ENCODE peak calls at places on chromosomes 13 and 19, in four cellular contexts. W, S, I and Q are unnamed samples.
A peak's percentile ranks its signal among the peaks of the same experiment; 100 is the strongest.

GRCh38 chr13:23504188-23504587 is 66.0 kb upstream of the TNFRSF19 start:
- DNase-seq in I (no peak), W (no peak), S (no peak), Q (no peak)

GRCh38 chr13:47545630-47546029 is 455.4 kb downstream of the SUCLA2 start:
- DNase-seq in W (no peak), S (no peak), I (no peak), Q (no peak)

GRCh38 chr13:52070929-52071523 is 46.5 kb downstream of the UTP14C start:
- DNase-seq in W (no peak), S (no peak), I (no peak), Q (no peak)

GRCh38 chr13:45040626-45041025 is 51.3 kb downstream of the GPALPP1 start:
- DNase-seq in S (no peak), W (no peak), I (no peak), Q (no peak)

GRCh38 chr19:13938361-13939027 is at the start of gene PODNL1:
- DNase-seq in W (peak; percentile 52), S (no peak), I (no peak), Q (no peak)

GRCh38 chr19:49150106-49150943 is 4.9 kb downstream of the HRC start:
- DNase-seq in I (peak; percentile 73), S (peak; percentile 95), W (peak; percentile 95), Q (no peak)

GRCh38 chr13:64369121-64369520 is 2861.0 kb downstream of the PCDH9 start:
- DNase-seq in S (no peak), I (no peak), W (no peak), Q (no peak)

GRCh38 chr13:93730780-93731179 is 504.2 kb downstream of the GPC6 start:
- DNase-seq in I (no peak), W (no peak), S (no peak), Q (no peak)

GRCh38 chr19:46621191-46622117 is 3.4 kb downstream of the PTGIR start:
- DNase-seq in I (no peak), W (peak; percentile 62), S (no peak), Q (no peak)

GRCh38 chr13:70107498-70108271 is at the start of gene ATXN8OS:
- DNase-seq in S (peak; percentile 19), I (no peak), W (peak; percentile 71), Q (no peak)

GRCh38 chr13:73898899-73899298 is 235.3 kb downstream of the KLF12 start:
- DNase-seq in I (no peak), W (no peak), S (no peak), Q (no peak)

GRCh38 chr13:82356667-82357066 is 1525.6 kb downstream of the SLITRK1 start:
- DNase-seq in I (no peak), S (peak; percentile 16), W (peak; percentile 28), Q (no peak)

GRCh38 chr13:67619987-67620386 is 389.9 kb upstream of the PCDH9 start:
- DNase-seq in I (no peak), S (no peak), W (no peak), Q (peak; percentile 5)

DNA sequence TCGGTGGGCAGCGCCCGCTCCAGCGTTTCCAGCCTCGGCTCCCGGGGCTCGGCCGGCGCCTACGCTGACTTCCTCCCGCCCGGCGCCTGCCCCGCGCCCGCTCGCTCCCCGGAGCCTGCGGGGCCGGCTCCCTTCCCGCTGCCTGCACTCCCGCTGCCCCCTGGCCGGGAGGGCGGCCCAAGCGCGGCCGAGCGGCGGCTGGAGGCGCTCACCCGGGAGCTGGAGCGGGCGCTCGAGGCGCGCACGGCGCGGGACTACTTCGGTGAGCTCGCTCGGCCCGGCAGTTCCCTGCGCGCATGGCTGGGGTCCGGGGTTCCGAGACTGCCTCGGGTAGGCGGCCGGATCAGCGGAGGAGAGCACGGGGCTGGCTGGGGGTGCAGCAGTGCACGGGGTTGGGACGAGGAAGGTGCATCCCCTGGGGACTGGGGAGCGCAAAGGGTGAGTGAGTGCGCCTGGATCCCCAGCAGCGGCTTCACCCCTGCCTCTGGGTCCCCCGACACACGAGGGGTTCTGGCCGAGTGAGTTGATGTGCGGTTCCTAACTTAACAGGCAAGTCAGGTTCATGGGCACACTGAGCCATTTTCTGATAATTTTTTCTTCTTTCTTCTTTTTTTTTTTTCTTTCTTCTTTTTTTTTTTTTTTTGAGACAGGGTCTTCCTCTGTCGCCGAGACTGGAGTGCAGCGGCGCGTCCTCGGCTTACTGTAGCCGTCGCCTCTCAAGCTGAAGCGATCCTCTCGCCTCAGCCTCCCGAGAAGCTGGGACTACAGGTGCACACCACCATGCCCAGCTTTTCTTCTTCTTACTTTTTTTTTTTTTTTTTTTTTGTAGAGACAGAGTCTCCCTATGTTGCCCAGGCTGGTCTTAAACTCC is 1.1 kb downstream of the WTIP start:
- DNase-seq in I (no peak), S (peak; percentile 64), W (peak; percentile 65), Q (no peak)
- H3K4me3 ChIP-seq in I (peak overlapping the region; percentile 51), S (peak overlapping the region; percentile 67), W (peak overlapping the region; percentile 74), Q (peak overlapping the region; percentile 74)

GRCh38 chr19:31254611-31255010 is 94.6 kb downstream of the TSHZ3 start:
- DNase-seq in W (no peak), I (no peak), S (no peak), Q (no peak)

GRCh38 chr19:31253816-31254551 is 95.3 kb downstream of the TSHZ3 start:
- DNase-seq in S (no peak), I (no peak), W (no peak), Q (no peak)

GRCh38 chr19:31249217-31249616 is 100.0 kb downstream of the TSHZ3 start:
- DNase-seq in W (no peak), I (no peak), S (no peak), Q (no peak)

GRCh38 chr19:31255174-31255862 is 93.9 kb downstream of the TSHZ3 start:
- DNase-seq in W (no peak), S (no peak), I (no peak), Q (no peak)

DNA sequence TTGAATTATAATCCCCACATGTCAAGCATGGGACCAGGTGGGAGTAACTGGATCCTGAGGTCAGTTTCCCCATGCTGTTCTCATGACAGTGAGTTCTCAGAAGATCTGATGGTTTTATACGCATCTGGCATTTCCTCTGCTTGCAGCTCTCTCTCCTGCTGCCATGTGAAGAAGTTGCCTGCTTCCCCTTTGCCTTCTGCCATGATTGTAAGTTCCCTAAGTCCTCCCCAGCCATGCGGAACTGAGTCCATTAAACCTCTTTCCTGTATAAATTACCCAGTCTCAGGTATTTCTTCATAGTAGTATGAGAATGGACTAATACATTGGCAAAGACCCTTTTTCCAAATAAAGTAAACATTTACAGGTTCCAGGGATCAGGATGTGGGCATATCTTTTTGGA is 96.8 kb downstream of the TSHZ3 start:
- DNase-seq in W (no peak), I (no peak), S (no peak), Q (no peak)
- TF ChIP-seq CTCF in W (no peak), I (no peak), S (no peak), Q (no peak)

GRCh38 chr19:33778089-33778791 is 18.4 kb upstream of the KCTD15 start:
- DNase-seq in S (peak; percentile 91), I (peak; percentile 55), W (peak; percentile 84), Q (no peak)
- H3K4me3 ChIP-seq in S (no peak overlapping the region), I (no peak overlapping the region), W (peak overlapping the region; percentile 46), Q (no peak overlapping the region)

GRCh38 chr13:29566864-29567263 is 28.6 kb downstream of the SLC7A1 start:
- DNase-seq in S (peak; percentile 8), W (no peak), I (no peak), Q (no peak)

GRCh38 chr13:29563941-29564340 is 31.5 kb downstream of the SLC7A1 start:
- DNase-seq in W (no peak), I (no peak), S (no peak), Q (no peak)

GRCh38 chr13:29562762-29563161 is 32.7 kb downstream of the SLC7A1 start:
- DNase-seq in I (no peak), S (no peak), W (no peak), Q (no peak)

GRCh38 chr13:29566206-29566605 is 29.3 kb downstream of the SLC7A1 start:
- DNase-seq in W (no peak), I (no peak), S (no peak), Q (no peak)

DNA sequence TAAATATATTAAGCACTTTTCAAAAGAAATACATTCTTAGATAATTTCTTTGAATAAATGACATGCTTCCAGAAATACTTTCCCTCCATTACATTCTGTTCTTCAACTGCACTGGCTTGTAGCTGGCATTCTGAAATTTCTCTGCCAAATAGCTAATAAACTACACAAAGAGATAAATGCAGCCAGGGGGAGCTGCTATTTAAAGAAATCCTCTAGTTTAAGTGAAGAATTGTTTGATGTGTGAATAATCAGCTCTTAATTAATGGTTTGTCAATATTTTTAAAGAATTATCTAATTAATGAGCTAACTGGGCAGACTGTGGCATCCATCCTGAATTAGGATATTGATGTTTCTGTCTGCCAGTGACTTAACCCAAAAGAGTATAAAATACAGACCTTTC is 30.7 kb downstream of the SLC7A1 start:
- DNase-seq in S (no peak), W (no peak), I (no peak), Q (no peak)
- TF ChIP-seq CTCF in S (peak; percentile 3), W (no peak), I (no peak), Q (peak; percentile 19)

GRCh38 chr19:4064551-4065260 is 2.0 kb downstream of the ZBTB7A start:
- DNase-seq in S (peak; percentile 44), W (peak; percentile 59), I (peak; percentile 60), Q (no peak)
- H3K4me3 ChIP-seq in S (peak overlapping the region; percentile 63), W (peak overlapping the region; percentile 84), I (peak overlapping the region; percentile 84), Q (peak overlapping the region; percentile 77)

GRCh38 chr13:39810091-39810877 is 154.8 kb downstream of the COG6 start:
- DNase-seq in S (no peak), I (no peak), W (no peak), Q (no peak)

GRCh38 chr13:39809466-39809865 is 154.0 kb downstream of the COG6 start:
- DNase-seq in I (no peak), W (no peak), S (no peak), Q (no peak)

GRCh38 chr13:39811051-39811450 is 155.6 kb downstream of the COG6 start:
- DNase-seq in I (no peak), W (no peak), S (no peak), Q (no peak)

GRCh38 chr13:39815345-39816111 is 160.1 kb downstream of the COG6 start:
- DNase-seq in I (no peak), W (no peak), S (peak; percentile 6), Q (no peak)

DNA sequence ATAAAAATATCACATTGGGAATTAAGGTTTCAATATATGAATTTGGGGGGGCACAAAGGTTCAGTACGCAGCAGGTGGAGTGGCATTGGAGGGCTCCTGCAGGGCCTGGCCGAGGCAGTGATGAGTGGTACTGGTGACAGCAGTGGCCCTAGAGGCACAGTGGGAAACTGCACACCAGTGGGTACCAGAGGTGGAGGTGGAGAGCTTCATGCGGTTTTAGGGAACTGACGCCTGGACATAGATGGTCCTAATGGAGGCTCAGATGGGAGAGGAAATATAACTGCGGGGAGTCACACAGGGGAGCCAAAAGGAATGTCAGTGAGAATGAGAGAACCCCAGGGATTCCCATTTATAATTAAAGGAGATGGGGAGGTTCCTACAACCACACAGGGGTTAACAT is 156.2 kb downstream of the COG6 start:
- DNase-seq in W (peak; percentile 22), I (no peak), S (no peak), Q (no peak)
- TF ChIP-seq CTCF in W (peak; percentile 18), I (no peak), S (no peak), Q (no peak)